ENCODE peak calls at places on chromosomes 7 and 10, in seven cellular contexts. O is activated effector memory CD4-positive, alpha-beta T cell treated with Interleukin-2 at 50 U/mL for 16 hours; B is A172; L is naive thymus-derived CD8-positive, alpha-beta T cell; Y is AML-193; R is pons; M is AG09319. F is an unnamed sample.

GRCh38 chr10:112716924-112717348 is 233.1 kb upstream of the TCF7L2 start:
- DNase-seq in O (no peak), B (peak; percentile 77), L (no peak), Y (no peak), R (no peak), M (no peak), F (no peak)

GRCh38 chr7:138460649-138461607 is 869 bp downstream of the TRIM24 start:
- DNase-seq in O (peak; percentile 50), B (peak; percentile 27), L (peak; percentile 43), Y (peak; percentile 15), R (peak; percentile 37), M (no peak), F (peak; percentile 60)

GRCh38 chr7:1354661-1355567 is 104.4 kb downstream of the MICALL2 start:
- DNase-seq in O (no peak), B (no peak), L (no peak), Y (no peak), R (no peak), M (no peak), F (no peak)

GRCh38 chr7:115009736-115010435 is 88.0 kb downstream of the MDFIC start:
- DNase-seq in O (no peak), B (no peak), L (no peak), Y (no peak), R (peak; percentile 9), M (peak; percentile 76), F (no peak)

GRCh38 chr10:95333997-95334792 is 43.4 kb upstream of the PDLIM1 start:
- DNase-seq in O (no peak), B (peak; percentile 86), L (no peak), Y (no peak), R (peak; percentile 4), M (peak; percentile 68), F (no peak)

GRCh38 chr10:77441541-77442175 is 195.9 kb downstream of the KCNMA1 start:
- DNase-seq in O (no peak), B (no peak), L (no peak), Y (no peak), R (no peak), M (no peak), F (no peak)

GRCh38 chr7:87318741-87319140 is 26.7 kb upstream of the CROT start:
- DNase-seq in O (peak; percentile 4), B (peak; percentile 69), L (no peak), Y (no peak), R (no peak), M (no peak), F (no peak)

GRCh38 chr10:71766717-71767419 is 6.5 kb downstream of the VSIR start:
- DNase-seq in O (no peak), B (peak; percentile 99), L (no peak), Y (no peak), R (no peak), M (peak; percentile 90), F (peak; percentile 51)

GRCh38 chr7:29422829-29423228 is 140.8 kb upstream of the PRR15 start:
- DNase-seq in O (no peak), B (no peak), L (no peak), Y (no peak), R (no peak), M (no peak), F (no peak)

GRCh38 chr10:122263971-122264370 is 7.1 kb upstream of the BTBD16 start:
- DNase-seq in O (no peak), B (peak; percentile 2), L (no peak), Y (no peak), R (no peak), M (peak; percentile 84), F (no peak)

GRCh38 chr10:65358565-65358964 is 1567.3 kb upstream of the LRRTM3 start:
- DNase-seq in O (no peak), B (peak; percentile 18), L (no peak), Y (no peak), R (peak; percentile 35), M (no peak), F (no peak)

GRCh38 chr7:123557016-123557630 is 495 bp downstream of the NDUFA5 start:
- DNase-seq in O (no peak), B (no peak), L (no peak), Y (no peak), R (peak; percentile 25), M (no peak), F (no peak)

GRCh38 chr10:47021850-47022249 is 110.6 kb downstream of the PTPN20 start:
- DNase-seq in O (no peak), B (no peak), L (no peak), Y (no peak), R (no peak), M (no peak), F (no peak)

GRCh38 chr10:2928219-2928840 is 139.0 kb upstream of the PFKP start:
- DNase-seq in O (peak; percentile 5), B (peak; percentile 75), L (peak; percentile 25), Y (peak; percentile 84), R (peak; percentile 78), M (peak; percentile 15), F (peak; percentile 37)

GRCh38 chr10:68829494-68829893 is 2.2 kb downstream of the STOX1 start:
- DNase-seq in O (no peak), B (no peak), L (no peak), Y (no peak), R (no peak), M (no peak), F (no peak)

GRCh38 chr7:99679032-99679399 is 780 bp downstream of the CYP3A5 start:
- DNase-seq in O (no peak), B (peak; percentile 87), L (no peak), Y (no peak), R (no peak), M (no peak), F (no peak)

F was measured in natural killer cell.